ENCODE peak calls at places on chromosomes 11 and 22, in nine cellular contexts. One of them, this sample, is unnamed.
A peak's percentile ranks its signal among the peaks of the same experiment; 100 is the strongest.

GRCh38 chr22:40247976-40248375 is 70.3 kb downstream of the TNRC6B start:
- DNase-seq in PC-3: no peak
- DNase-seq in HCT116: no peak
- DNase-seq in hepatocyte: no peak
- DNase-seq in neural progenitor cell: no peak
- DNase-seq in MM.1S: no peak
- DNase-seq in SK-N-SH: no peak
- DNase-seq in GM23248: no peak
- DNase-seq in GM23338: no peak
- DNase-seq in this sample: no peak

GRCh38 chr11:120827820-120828219 is 196.1 kb upstream of the TBCEL start:
- DNase-seq in PC-3: no peak
- DNase-seq in HCT116: no peak
- DNase-seq in hepatocyte: no peak
- DNase-seq in neural progenitor cell: no peak
- DNase-seq in MM.1S: no peak
- DNase-seq in SK-N-SH: no peak
- DNase-seq in GM23248: no peak
- DNase-seq in GM23338: no peak
- DNase-seq in this sample: no peak

GRCh38 chr11:94134651-94135512 is 6.2 kb downstream of the PANX1 start:
- DNase-seq in PC-3: peak; percentile 90
- DNase-seq in HCT116: no peak
- DNase-seq in hepatocyte: peak; percentile 50
- DNase-seq in neural progenitor cell: no peak
- DNase-seq in MM.1S: no peak
- DNase-seq in SK-N-SH: no peak
- DNase-seq in GM23248: peak; percentile 98
- DNase-seq in GM23338: no peak
- DNase-seq in this sample: no peak

GRCh38 chr11:114272311-114272710 is 23.9 kb upstream of the NNMT start:
- DNase-seq in PC-3: no peak
- DNase-seq in HCT116: no peak
- DNase-seq in hepatocyte: no peak
- DNase-seq in neural progenitor cell: no peak
- DNase-seq in MM.1S: no peak
- DNase-seq in SK-N-SH: no peak
- DNase-seq in GM23248: no peak
- DNase-seq in GM23338: no peak
- DNase-seq in this sample: no peak

GRCh38 chr11:45450189-45450588 is 164.0 kb upstream of the SYT13 start:
- DNase-seq in PC-3: no peak
- DNase-seq in HCT116: no peak
- DNase-seq in hepatocyte: no peak
- DNase-seq in neural progenitor cell: no peak
- DNase-seq in MM.1S: no peak
- DNase-seq in SK-N-SH: no peak
- DNase-seq in GM23248: peak; percentile 52
- DNase-seq in GM23338: no peak
- DNase-seq in this sample: no peak

GRCh38 chr11:21654091-21654490 is 538.8 kb upstream of the ANO5 start:
- DNase-seq in PC-3: no peak
- DNase-seq in HCT116: no peak
- DNase-seq in hepatocyte: no peak
- DNase-seq in neural progenitor cell: peak; percentile 11
- DNase-seq in MM.1S: no peak
- DNase-seq in SK-N-SH: no peak
- DNase-seq in GM23248: no peak
- DNase-seq in GM23338: no peak
- DNase-seq in this sample: no peak

GRCh38 chr22:32957093-32957835 is 100.9 kb downstream of the SYN3 start:
- DNase-seq in PC-3: no peak
- DNase-seq in HCT116: no peak
- DNase-seq in hepatocyte: peak; percentile 57
- DNase-seq in neural progenitor cell: no peak
- DNase-seq in MM.1S: no peak
- DNase-seq in SK-N-SH: peak; percentile 66
- DNase-seq in GM23248: no peak
- DNase-seq in GM23338: no peak
- DNase-seq in this sample: no peak

GRCh38 chr11:61897387-61898246 is 6.3 kb upstream of the FADS3 start:
- DNase-seq in PC-3: peak; percentile 81
- DNase-seq in HCT116: no peak
- DNase-seq in hepatocyte: peak; percentile 85
- DNase-seq in neural progenitor cell: peak; percentile 86
- DNase-seq in MM.1S: peak; percentile 46
- DNase-seq in SK-N-SH: peak; percentile 95
- DNase-seq in GM23248: peak; percentile 70
- DNase-seq in GM23338: peak; percentile 93
- DNase-seq in this sample: peak; percentile 83

GRCh38 chr22:46250035-46250782 is at the start of gene CDPF1:
- DNase-seq in PC-3: peak; percentile 82
- DNase-seq in HCT116: peak; percentile 59
- DNase-seq in hepatocyte: peak; percentile 93
- DNase-seq in neural progenitor cell: peak; percentile 90
- DNase-seq in MM.1S: peak; percentile 92
- DNase-seq in SK-N-SH: peak; percentile 98
- DNase-seq in GM23248: peak; percentile 93
- DNase-seq in GM23338: peak; percentile 85
- DNase-seq in this sample: peak; percentile 90

GRCh38 chr11:105878510-105878909 is 143.5 kb downstream of the MSANTD4 start:
- DNase-seq in PC-3: no peak
- DNase-seq in HCT116: no peak
- DNase-seq in hepatocyte: peak; percentile 13
- DNase-seq in neural progenitor cell: no peak
- DNase-seq in MM.1S: no peak
- DNase-seq in SK-N-SH: no peak
- DNase-seq in GM23248: no peak
- DNase-seq in GM23338: no peak
- DNase-seq in this sample: no peak

GRCh38 chr22:29524440-29525191 is 28.9 kb downstream of the THOC5 start:
- DNase-seq in PC-3: peak; percentile 26
- DNase-seq in HCT116: no peak
- DNase-seq in hepatocyte: peak; percentile 29
- DNase-seq in neural progenitor cell: peak; percentile 59
- DNase-seq in MM.1S: peak; percentile 7
- DNase-seq in SK-N-SH: peak; percentile 29
- DNase-seq in GM23248: peak; percentile 47
- DNase-seq in GM23338: peak; percentile 63
- DNase-seq in this sample: peak; percentile 60

GRCh38 chr22:50468626-50469025 is 6.2 kb downstream of the SBF1 start:
- DNase-seq in PC-3: no peak
- DNase-seq in HCT116: no peak
- DNase-seq in hepatocyte: no peak
- DNase-seq in neural progenitor cell: no peak
- DNase-seq in MM.1S: no peak
- DNase-seq in SK-N-SH: no peak
- DNase-seq in GM23248: no peak
- DNase-seq in GM23338: no peak
- DNase-seq in this sample: no peak
- H3K4me2 ChIP-seq in PC-3: no peak overlapping the region
- H3K4me2 ChIP-seq in HCT116: no peak overlapping the region
- H3K4me2 ChIP-seq in hepatocyte: no peak overlapping the region
- H3K4me2 ChIP-seq in neural progenitor cell: no peak overlapping the region
- H3K4me2 ChIP-seq in MM.1S: no peak overlapping the region
- H3K4me2 ChIP-seq in SK-N-SH: no peak overlapping the region
- H3K4me2 ChIP-seq in GM23248: no peak overlapping the region
- H3K4me2 ChIP-seq in GM23338: no peak overlapping the region
- H3K4me2 ChIP-seq in this sample: peak overlapping the region; percentile 80

GRCh38 chr11:75320046-75320618 is 31.3 kb downstream of the ARRB1 start:
- DNase-seq in PC-3: no peak
- DNase-seq in HCT116: no peak
- DNase-seq in hepatocyte: no peak
- DNase-seq in neural progenitor cell: no peak
- DNase-seq in MM.1S: no peak
- DNase-seq in SK-N-SH: no peak
- DNase-seq in GM23248: no peak
- DNase-seq in GM23338: no peak
- DNase-seq in this sample: no peak
- H3K4me3 ChIP-seq in PC-3: no peak overlapping the region
- H3K4me3 ChIP-seq in HCT116: no peak overlapping the region
- H3K4me3 ChIP-seq in hepatocyte: no peak overlapping the region
- H3K4me3 ChIP-seq in neural progenitor cell: no peak overlapping the region
- H3K4me3 ChIP-seq in MM.1S: no peak overlapping the region
- H3K4me3 ChIP-seq in SK-N-SH: no peak overlapping the region
- H3K4me3 ChIP-seq in GM23248: no peak overlapping the region
- H3K4me3 ChIP-seq in GM23338: no peak overlapping the region
- H3K4me3 ChIP-seq in this sample: no peak overlapping the region

GRCh38 chr11:27392715-27393114 is 29.7 kb upstream of the CCDC34 start:
- DNase-seq in PC-3: peak; percentile 74
- DNase-seq in HCT116: no peak
- DNase-seq in hepatocyte: peak; percentile 51
- DNase-seq in neural progenitor cell: peak; percentile 72
- DNase-seq in MM.1S: no peak
- DNase-seq in SK-N-SH: no peak
- DNase-seq in GM23248: peak; percentile 67
- DNase-seq in GM23338: peak; percentile 29
- DNase-seq in this sample: no peak

GRCh38 chr11:27396259-27396839 is 33.3 kb upstream of the CCDC34 start:
- DNase-seq in PC-3: no peak
- DNase-seq in HCT116: no peak
- DNase-seq in hepatocyte: no peak
- DNase-seq in neural progenitor cell: no peak
- DNase-seq in MM.1S: no peak
- DNase-seq in SK-N-SH: no peak
- DNase-seq in GM23248: no peak
- DNase-seq in GM23338: no peak
- DNase-seq in this sample: no peak

GRCh38 chr11:27397619-27398412 is 34.8 kb upstream of the CCDC34 start:
- DNase-seq in PC-3: no peak
- DNase-seq in HCT116: no peak
- DNase-seq in hepatocyte: no peak
- DNase-seq in neural progenitor cell: no peak
- DNase-seq in MM.1S: no peak
- DNase-seq in SK-N-SH: peak; percentile 2
- DNase-seq in GM23248: no peak
- DNase-seq in GM23338: no peak
- DNase-seq in this sample: no peak

GRCh38 chr11:27398413-27398780 is 35.4 kb upstream of the CCDC34 start:
- DNase-seq in PC-3: no peak
- DNase-seq in HCT116: no peak
- DNase-seq in hepatocyte: no peak
- DNase-seq in neural progenitor cell: no peak
- DNase-seq in MM.1S: no peak
- DNase-seq in SK-N-SH: no peak
- DNase-seq in GM23248: no peak
- DNase-seq in GM23338: no peak
- DNase-seq in this sample: no peak

DNA sequence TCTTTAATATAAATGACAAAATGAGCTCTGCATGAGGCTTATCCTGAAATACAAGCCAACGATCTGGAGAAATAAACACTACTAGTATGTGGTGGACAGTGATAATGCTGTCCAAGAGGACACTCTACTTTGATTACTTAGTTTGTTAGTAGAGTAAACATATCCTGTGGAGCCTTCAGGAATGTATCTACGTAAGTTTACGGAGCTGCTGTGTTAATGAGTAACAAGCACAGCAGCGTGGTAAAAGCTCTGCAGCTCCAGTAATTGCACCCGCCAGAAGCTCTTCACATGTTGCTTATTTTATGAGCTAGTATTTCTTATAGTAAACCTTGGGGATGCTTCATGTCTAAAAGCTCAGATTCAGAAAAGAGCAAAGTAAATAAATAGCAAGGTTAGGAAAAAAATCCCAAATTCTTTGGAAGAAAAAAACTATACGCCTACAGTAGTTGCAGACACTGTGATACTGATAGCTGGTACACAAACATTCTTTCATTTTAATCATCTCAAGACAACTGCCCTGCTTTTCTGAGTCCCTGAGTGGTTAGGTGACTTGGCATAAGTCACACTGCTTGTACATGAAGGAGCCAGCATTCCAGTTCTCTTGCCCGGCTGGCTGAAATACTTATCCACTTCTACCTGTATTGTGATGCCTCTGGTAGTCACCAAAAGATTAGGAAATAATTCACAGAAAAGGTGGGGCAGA is 32.7 kb upstream of the CCDC34 start:
- DNase-seq in PC-3: peak; percentile 65
- DNase-seq in HCT116: no peak
- DNase-seq in hepatocyte: peak; percentile 81
- DNase-seq in neural progenitor cell: peak; percentile 45
- DNase-seq in MM.1S: no peak
- DNase-seq in SK-N-SH: no peak
- DNase-seq in GM23248: peak; percentile 70
- DNase-seq in GM23338: peak; percentile 42
- DNase-seq in this sample: no peak
- TF ChIP-seq EZH2phosphoT487 in PC-3: no peak
- TF ChIP-seq EZH2phosphoT487 in HCT116: no peak
- TF ChIP-seq EZH2phosphoT487 in hepatocyte: no peak
- TF ChIP-seq EZH2phosphoT487 in neural progenitor cell: no peak
- TF ChIP-seq EZH2phosphoT487 in MM.1S: no peak
- TF ChIP-seq EZH2phosphoT487 in SK-N-SH: no peak
- TF ChIP-seq EZH2phosphoT487 in GM23248: no peak
- TF ChIP-seq EZH2phosphoT487 in GM23338: no peak
- TF ChIP-seq EZH2phosphoT487 in this sample: no peak

GRCh38 chr11:128737704-128738103 is 43.8 kb downstream of the FLI1 start:
- DNase-seq in PC-3: no peak
- DNase-seq in HCT116: no peak
- DNase-seq in hepatocyte: no peak
- DNase-seq in neural progenitor cell: no peak
- DNase-seq in MM.1S: no peak
- DNase-seq in SK-N-SH: no peak
- DNase-seq in GM23248: no peak
- DNase-seq in GM23338: no peak
- DNase-seq in this sample: no peak

GRCh38 chr11:128741511-128741910 is 47.6 kb downstream of the FLI1 start:
- DNase-seq in PC-3: no peak
- DNase-seq in HCT116: no peak
- DNase-seq in hepatocyte: no peak
- DNase-seq in neural progenitor cell: no peak
- DNase-seq in MM.1S: no peak
- DNase-seq in SK-N-SH: no peak
- DNase-seq in GM23248: no peak
- DNase-seq in GM23338: no peak
- DNase-seq in this sample: no peak

GRCh38 chr11:128735935-128736610 is 42.2 kb downstream of the FLI1 start:
- DNase-seq in PC-3: no peak
- DNase-seq in HCT116: no peak
- DNase-seq in hepatocyte: no peak
- DNase-seq in neural progenitor cell: no peak
- DNase-seq in MM.1S: peak; percentile 69
- DNase-seq in SK-N-SH: no peak
- DNase-seq in GM23248: no peak
- DNase-seq in GM23338: no peak
- DNase-seq in this sample: peak; percentile 70

GRCh38 chr11:128739589-128739988 is 45.7 kb downstream of the FLI1 start:
- DNase-seq in PC-3: no peak
- DNase-seq in HCT116: no peak
- DNase-seq in hepatocyte: no peak
- DNase-seq in neural progenitor cell: no peak
- DNase-seq in MM.1S: no peak
- DNase-seq in SK-N-SH: no peak
- DNase-seq in GM23248: no peak
- DNase-seq in GM23338: no peak
- DNase-seq in this sample: no peak

DNA sequence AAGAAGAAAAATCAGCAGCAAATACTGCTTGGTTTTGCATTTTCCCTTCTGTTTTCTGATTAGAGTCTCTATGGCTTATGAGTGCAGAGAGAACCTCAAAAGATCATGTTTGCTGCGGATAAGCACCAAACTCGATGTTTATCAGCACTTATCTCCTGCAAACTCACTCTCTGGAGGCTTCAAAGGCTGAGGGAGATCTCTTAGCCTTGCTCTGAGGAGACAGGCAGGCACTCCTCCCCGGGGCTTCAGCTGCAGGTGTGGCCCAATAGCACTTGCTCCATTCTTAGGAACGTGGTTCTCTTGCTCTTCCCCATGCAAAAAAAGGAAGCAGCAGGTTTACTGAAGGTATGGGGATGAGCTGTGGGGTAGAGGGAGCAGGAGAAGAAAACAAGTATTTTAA is 45.1 kb downstream of the FLI1 start:
- DNase-seq in PC-3: no peak
- DNase-seq in HCT116: no peak
- DNase-seq in hepatocyte: no peak
- DNase-seq in neural progenitor cell: no peak
- DNase-seq in MM.1S: peak; percentile 67
- DNase-seq in SK-N-SH: no peak
- DNase-seq in GM23248: no peak
- DNase-seq in GM23338: no peak
- DNase-seq in this sample: peak; percentile 60
- H3K4me2 ChIP-seq in PC-3: no peak overlapping the region
- H3K4me2 ChIP-seq in HCT116: no peak overlapping the region
- H3K4me2 ChIP-seq in hepatocyte: no peak overlapping the region
- H3K4me2 ChIP-seq in neural progenitor cell: no peak overlapping the region
- H3K4me2 ChIP-seq in MM.1S: peak overlapping the region; percentile 91
- H3K4me2 ChIP-seq in SK-N-SH: no peak overlapping the region
- H3K4me2 ChIP-seq in GM23248: no peak overlapping the region
- H3K4me2 ChIP-seq in GM23338: no peak overlapping the region
- H3K4me2 ChIP-seq in this sample: peak overlapping the region; percentile 61